ENCODE peak calls at places on chromosomes 1 and 21, in nine cellular contexts. One of them, this sample, is unnamed.

GRCh38 chr1:109269212-109269980 is 13.5 kb downstream of the PSRC1 start:
- DNase-seq in AML-193: no peak
- DNase-seq in heart right ventricle: no peak
- DNase-seq in MM.1S: no peak
- DNase-seq in thoracic aorta: no peak
- DNase-seq in ELR: no peak
- DNase-seq in ACHN: no peak
- DNase-seq in KBM-7: no peak
- DNase-seq in CD8-positive, alpha-beta memory T cell: no peak
- DNase-seq in this sample: no peak

GRCh38 chr21:37711294-37711844 is 204.9 kb downstream of the KCNJ6 start:
- DNase-seq in AML-193: no peak
- DNase-seq in heart right ventricle: no peak
- DNase-seq in MM.1S: no peak
- DNase-seq in thoracic aorta: no peak
- DNase-seq in ELR: no peak
- DNase-seq in ACHN: no peak
- DNase-seq in KBM-7: no peak
- DNase-seq in CD8-positive, alpha-beta memory T cell: no peak
- DNase-seq in this sample: no peak

GRCh38 chr1:218674280-218674773 is 329.2 kb downstream of the TGFB2 start:
- DNase-seq in AML-193: no peak
- DNase-seq in heart right ventricle: no peak
- DNase-seq in MM.1S: peak; percentile 6
- DNase-seq in thoracic aorta: no peak
- DNase-seq in ELR: peak; percentile 89
- DNase-seq in ACHN: peak; percentile 98
- DNase-seq in KBM-7: peak; percentile 1
- DNase-seq in CD8-positive, alpha-beta memory T cell: no peak
- DNase-seq in this sample: no peak

GRCh38 chr1:212558665-212559480 is 49.7 kb upstream of the ATF3 start:
- DNase-seq in AML-193: peak; percentile 77
- DNase-seq in heart right ventricle: peak; percentile 94
- DNase-seq in MM.1S: peak; percentile 96
- DNase-seq in thoracic aorta: peak; percentile 62
- DNase-seq in ELR: peak; percentile 92
- DNase-seq in ACHN: peak; percentile 93
- DNase-seq in KBM-7: peak; percentile 94
- DNase-seq in CD8-positive, alpha-beta memory T cell: peak; percentile 91
- DNase-seq in this sample: peak; percentile 100

GRCh38 chr1:150548632-150549495 is at the start of gene ADAMTSL4:
- DNase-seq in AML-193: peak; percentile 56
- DNase-seq in heart right ventricle: peak; percentile 65
- DNase-seq in MM.1S: peak; percentile 59
- DNase-seq in thoracic aorta: no peak
- DNase-seq in ELR: peak; percentile 82
- DNase-seq in ACHN: peak; percentile 83
- DNase-seq in KBM-7: peak; percentile 79
- DNase-seq in CD8-positive, alpha-beta memory T cell: no peak
- DNase-seq in this sample: peak; percentile 93

GRCh38 chr1:11740258-11741192 is 4.6 kb downstream of the AGTRAP start:
- DNase-seq in AML-193: peak; percentile 69
- DNase-seq in heart right ventricle: no peak
- DNase-seq in MM.1S: peak; percentile 35
- DNase-seq in thoracic aorta: no peak
- DNase-seq in ELR: peak; percentile 25
- DNase-seq in ACHN: no peak
- DNase-seq in KBM-7: peak; percentile 93
- DNase-seq in CD8-positive, alpha-beta memory T cell: no peak
- DNase-seq in this sample: no peak

GRCh38 chr1:30029677-30030076 is 693.7 kb downstream of the MATN1 start:
- DNase-seq in AML-193: no peak
- DNase-seq in heart right ventricle: no peak
- DNase-seq in MM.1S: no peak
- DNase-seq in thoracic aorta: no peak
- DNase-seq in ELR: no peak
- DNase-seq in ACHN: no peak
- DNase-seq in KBM-7: no peak
- DNase-seq in CD8-positive, alpha-beta memory T cell: no peak
- DNase-seq in this sample: no peak

GRCh38 chr21:36491191-36491916 is 11.4 kb upstream of the CLDN14 start:
- DNase-seq in AML-193: no peak
- DNase-seq in heart right ventricle: no peak
- DNase-seq in MM.1S: no peak
- DNase-seq in thoracic aorta: no peak
- DNase-seq in ELR: peak; percentile 18
- DNase-seq in ACHN: no peak
- DNase-seq in KBM-7: no peak
- DNase-seq in CD8-positive, alpha-beta memory T cell: no peak
- DNase-seq in this sample: no peak

GRCh38 chr1:36349241-36349671 is 25.8 kb upstream of the EVA1B start:
- DNase-seq in AML-193: no peak
- DNase-seq in heart right ventricle: no peak
- DNase-seq in MM.1S: no peak
- DNase-seq in thoracic aorta: no peak
- DNase-seq in ELR: peak; percentile 84
- DNase-seq in ACHN: no peak
- DNase-seq in KBM-7: no peak
- DNase-seq in CD8-positive, alpha-beta memory T cell: no peak
- DNase-seq in this sample: no peak

GRCh38 chr1:217224201-217224600 is 406.7 kb downstream of the GPATCH2 start:
- DNase-seq in AML-193: no peak
- DNase-seq in heart right ventricle: no peak
- DNase-seq in MM.1S: no peak
- DNase-seq in thoracic aorta: no peak
- DNase-seq in ELR: no peak
- DNase-seq in ACHN: no peak
- DNase-seq in KBM-7: no peak
- DNase-seq in CD8-positive, alpha-beta memory T cell: no peak
- DNase-seq in this sample: no peak

GRCh38 chr1:236124965-236125364 is 17.4 kb upstream of the GPR137B start:
- DNase-seq in AML-193: no peak
- DNase-seq in heart right ventricle: no peak
- DNase-seq in MM.1S: no peak
- DNase-seq in thoracic aorta: no peak
- DNase-seq in ELR: peak; percentile 21
- DNase-seq in ACHN: no peak
- DNase-seq in KBM-7: no peak
- DNase-seq in CD8-positive, alpha-beta memory T cell: no peak
- DNase-seq in this sample: peak; percentile 35

GRCh38 chr1:30758785-30759380 is 1.3 kb upstream of the LAPTM5 start:
- DNase-seq in AML-193: no peak
- DNase-seq in heart right ventricle: no peak
- DNase-seq in MM.1S: peak; percentile 68
- DNase-seq in thoracic aorta: no peak
- DNase-seq in ELR: peak; percentile 51
- DNase-seq in ACHN: peak; percentile 19
- DNase-seq in KBM-7: peak; percentile 58
- DNase-seq in CD8-positive, alpha-beta memory T cell: no peak
- DNase-seq in this sample: no peak

GRCh38 chr1:228437424-228437823 is 20.8 kb upstream of the TRIM17 start:
- DNase-seq in AML-193: no peak
- DNase-seq in heart right ventricle: no peak
- DNase-seq in MM.1S: no peak
- DNase-seq in thoracic aorta: no peak
- DNase-seq in ELR: no peak
- DNase-seq in ACHN: no peak
- DNase-seq in KBM-7: no peak
- DNase-seq in CD8-positive, alpha-beta memory T cell: no peak
- DNase-seq in this sample: no peak

GRCh38 chr1:201219481-201220387 is 29.1 kb downstream of the IGFN1 start:
- DNase-seq in AML-193: no peak
- DNase-seq in heart right ventricle: no peak
- DNase-seq in MM.1S: no peak
- DNase-seq in thoracic aorta: no peak
- DNase-seq in ELR: no peak
- DNase-seq in ACHN: no peak
- DNase-seq in KBM-7: no peak
- DNase-seq in CD8-positive, alpha-beta memory T cell: no peak
- DNase-seq in this sample: no peak

This sample was measured in D341Med.